ENCODE peak calls at places on chromosomes 12 and 14, in nine cellular contexts. I, D, S, T, K, C, H, M and R are unnamed samples.
A peak's percentile ranks its signal among the peaks of the same experiment; 100 is the strongest.

GRCh38 chr14:24232121-24232644 is at the start of gene NEDD8:
- DNase-seq in I (peak; percentile 85), D (peak; percentile 97), S (peak; percentile 79), T (peak; percentile 93), K (peak; percentile 90), C (peak; percentile 94), H (peak; percentile 97), M (peak; percentile 93), R (peak; percentile 87)

GRCh38 chr12:68876471-68876870 is 56.5 kb downstream of the CPM start:
- DNase-seq in I (no peak), D (no peak), S (no peak), T (no peak), K (no peak), C (no peak), H (no peak), M (no peak), R (no peak)

GRCh38 chr12:111635524-111635923 is 36.4 kb upstream of the ATXN2 start:
- DNase-seq in I (peak; percentile 1), D (peak; percentile 7), S (no peak), T (no peak), K (no peak), C (no peak), H (no peak), M (no peak), R (no peak)

GRCh38 chr14:91299483-91300115 is 55.1 kb upstream of the GPR68 start:
- DNase-seq in I (peak; percentile 39), D (no peak), S (no peak), T (no peak), K (no peak), C (no peak), H (no peak), M (no peak), R (no peak)

GRCh38 chr12:62138527-62138926 is 121.7 kb upstream of the USP15 start:
- DNase-seq in I (no peak), D (no peak), S (no peak), T (no peak), K (no peak), C (no peak), H (no peak), M (no peak), R (no peak)

GRCh38 chr14:76133103-76133502 is 18.6 kb upstream of the GPATCH2L start:
- DNase-seq in I (no peak), D (peak; percentile 35), S (no peak), T (no peak), K (no peak), C (no peak), H (peak; percentile 67), M (no peak), R (no peak)

GRCh38 chr12:12985817-12986408 is 14.2 kb downstream of the HEBP1 start:
- DNase-seq in I (no peak), D (peak; percentile 65), S (no peak), T (no peak), K (no peak), C (peak; percentile 47), H (peak; percentile 82), M (no peak), R (no peak)

GRCh38 chr12:84738481-84738972 is 174.1 kb downstream of the SLC6A15 start:
- DNase-seq in I (no peak), D (no peak), S (no peak), T (no peak), K (peak; percentile 34), C (no peak), H (peak; percentile 72), M (no peak), R (no peak)

GRCh38 chr12:94851396-94852025 is 152.0 kb downstream of the NDUFA12 start:
- DNase-seq in I (no peak), D (no peak), S (no peak), T (no peak), K (no peak), C (no peak), H (no peak), M (no peak), R (no peak)

GRCh38 chr12:52182898-52183543 is 8.8 kb downstream of the KRT80 start:
- DNase-seq in I (no peak), D (no peak), S (no peak), T (no peak), K (no peak), C (no peak), H (peak; percentile 68), M (no peak), R (no peak)

GRCh38 chr14:58106446-58106845 is 45.6 kb downstream of the ARMH4 start:
- DNase-seq in I (no peak), D (no peak), S (no peak), T (no peak), K (no peak), C (no peak), H (no peak), M (no peak), R (no peak)

GRCh38 chr12:19799216-19799615 is 359.9 kb downstream of the AEBP2 start:
- DNase-seq in I (no peak), D (peak; percentile 18), S (no peak), T (no peak), K (no peak), C (no peak), H (no peak), M (no peak), R (no peak)

GRCh38 chr12:76144253-76144564 is 59.7 kb upstream of the NAP1L1 start:
- DNase-seq in I (no peak), D (peak; percentile 88), S (peak; percentile 37), T (no peak), K (no peak), C (no peak), H (no peak), M (no peak), R (no peak)

GRCh38 chr12:108730337-108731104 is 797 bp downstream of the CORO1C start:
- DNase-seq in I (no peak), D (peak; percentile 85), S (no peak), T (peak; percentile 45), K (peak; percentile 72), C (peak; percentile 51), H (peak; percentile 95), M (peak; percentile 63), R (peak; percentile 36)

GRCh38 chr12:24822121-24822899 is 126.6 kb downstream of the BCAT1 start:
- DNase-seq in I (no peak), D (no peak), S (no peak), T (no peak), K (no peak), C (no peak), H (no peak), M (no peak), R (no peak)

GRCh38 chr12:103495158-103495782 is 498 bp downstream of the C12orf42 start:
- DNase-seq in I (peak; percentile 47), D (no peak), S (no peak), T (peak; percentile 31), K (no peak), C (no peak), H (peak; percentile 69), M (no peak), R (peak; percentile 62)

GRCh38 chr12:53102883-53103807 is at the start of gene SOAT2:
- DNase-seq in I (peak; percentile 68), D (no peak), S (no peak), T (no peak), K (no peak), C (peak; percentile 81), H (peak; percentile 54), M (no peak), R (peak; percentile 29)

GRCh38 chr12:63965936-63966602 is 121.6 kb downstream of the SRGAP1 start:
- DNase-seq in I (no peak), D (no peak), S (no peak), T (no peak), K (no peak), C (no peak), H (no peak), M (no peak), R (no peak)

GRCh38 chr14:58297762-58298476 is 436 bp upstream of the ARID4A start:
- DNase-seq in I (peak; percentile 95), D (peak; percentile 100), S (peak; percentile 100), T (peak; percentile 98), K (peak; percentile 97), C (peak; percentile 100), H (peak; percentile 100), M (peak; percentile 99), R (peak; percentile 97)

GRCh38 chr14:99081880-99082279 is 190.1 kb downstream of the BCL11B start:
- DNase-seq in I (no peak), D (no peak), S (no peak), T (no peak), K (no peak), C (no peak), H (peak; percentile 21), M (no peak), R (no peak)

GRCh38 chr12:132338311-132338710 is 8.9 kb upstream of the GALNT9 start:
- DNase-seq in I (no peak), D (no peak), S (no peak), T (no peak), K (no peak), C (no peak), H (no peak), M (no peak), R (no peak)

GRCh38 chr12:94401326-94401725 is 58.3 kb downstream of the CEP83 start:
- DNase-seq in I (no peak), D (no peak), S (no peak), T (no peak), K (no peak), C (no peak), H (no peak), M (no peak), R (no peak)

GRCh38 chr12:7966558-7966957 is 30.6 kb upstream of the SLC2A3 start:
- DNase-seq in I (no peak), D (no peak), S (no peak), T (no peak), K (no peak), C (no peak), H (no peak), M (no peak), R (no peak)

GRCh38 chr14:22471545-22472121 is 117.4 kb downstream of the DAD1 start:
- DNase-seq in I (no peak), D (peak; percentile 39), S (no peak), T (peak; percentile 6), K (no peak), C (peak; percentile 58), H (peak; percentile 79), M (peak; percentile 38), R (no peak)

GRCh38 chr14:95322646-95323045 is 2.9 kb upstream of the CLMN start:
- DNase-seq in I (no peak), D (no peak), S (no peak), T (no peak), K (no peak), C (no peak), H (no peak), M (no peak), R (no peak)

GRCh38 chr14:53333809-53334208 is 180.7 kb upstream of the DDHD1 start:
- DNase-seq in I (no peak), D (no peak), S (no peak), T (no peak), K (no peak), C (no peak), H (no peak), M (no peak), R (no peak)

GRCh38 chr14:20801726-20802125 is 918 bp downstream of the RNASE1 start:
- DNase-seq in I (no peak), D (peak; percentile 38), S (no peak), T (peak; percentile 13), K (no peak), C (peak; percentile 68), H (no peak), M (peak; percentile 38), R (no peak)

GRCh38 chr14:22824711-22825359 is 4.9 kb upstream of the MRPL52 start:
- DNase-seq in I (no peak), D (peak; percentile 96), S (peak; percentile 55), T (no peak), K (peak; percentile 33), C (peak; percentile 88), H (peak; percentile 96), M (no peak), R (no peak)

GRCh38 chr12:69348162-69348938 is at the start of gene LYZ:
- DNase-seq in I (no peak), D (no peak), S (no peak), T (no peak), K (no peak), C (no peak), H (no peak), M (no peak), R (no peak)

GRCh38 chr12:5808956-5809355 is 136.1 kb downstream of the ANO2 start:
- DNase-seq in I (no peak), D (no peak), S (no peak), T (no peak), K (no peak), C (no peak), H (peak; percentile 78), M (no peak), R (no peak)

GRCh38 chr14:51431033-51431709 is 191.1 kb downstream of the TMX1 start:
- DNase-seq in I (no peak), D (peak; percentile 46), S (no peak), T (no peak), K (no peak), C (no peak), H (no peak), M (no peak), R (no peak)